ENCODE peak calls at places on chromosome 11, in ten cellular contexts. Z is fibroblast of mammary gland, S is adrenal gland, M is AG04449, J is mesenchymal stem cell, H is left lung, Y is psoas muscle, T is fibroblast of pulmonary artery, R is mucosa of descending colon, D is neural progenitor cell. I is an unnamed sample.

GRCh38 chr11:131906963-131907362 is 536.5 kb downstream of the NTM start:
- DNase-seq in H (no peak), S (no peak), T (no peak), M (no peak), R (no peak), Y (no peak), Z (peak; percentile 15), J (no peak), D (no peak), I (no peak)

GRCh38 chr11:19979519-19979845 is 180.8 kb downstream of the DBX1 start:
- DNase-seq in T (no peak), J (no peak), Y (no peak), H (no peak), R (no peak), M (no peak), D (no peak), Z (no peak), S (no peak), I (no peak)

GRCh38 chr11:33996498-33997454 is 54.8 kb upstream of the CAPRIN1 start:
- DNase-seq in D (peak; percentile 79), Z (peak; percentile 76), S (peak; percentile 76), J (peak; percentile 76), H (no peak), R (peak; percentile 71), T (peak; percentile 79), M (no peak), Y (peak; percentile 50), I (no peak)

GRCh38 chr11:58622344-58622743 is at the start of gene CNTF:
- DNase-seq in T (no peak), R (no peak), S (no peak), H (no peak), M (no peak), D (no peak), Y (no peak), Z (peak; percentile 3), J (peak; percentile 34), I (no peak)

GRCh38 chr11:87428266-87428665 is 390.5 kb downstream of the TMEM135 start:
- DNase-seq in Y (no peak), R (no peak), D (no peak), Z (peak; percentile 22), J (no peak), H (no peak), M (no peak), S (no peak), T (no peak), I (no peak)

GRCh38 chr11:131977854-131978253 is 607.4 kb downstream of the NTM start:
- DNase-seq in Z (peak; percentile 19), M (peak; percentile 31), Y (no peak), S (no peak), T (peak; percentile 46), R (no peak), J (peak; percentile 57), H (no peak), D (no peak), I (peak; percentile 61)

GRCh38 chr11:95453616-95454118 is 222.7 kb upstream of the SESN3 start:
- DNase-seq in D (no peak), J (no peak), H (peak; percentile 75), S (no peak), R (no peak), M (no peak), Z (no peak), Y (no peak), T (peak; percentile 13), I (no peak)

GRCh38 chr11:113628912-113629311 is 77.2 kb downstream of the TMPRSS5 start:
- DNase-seq in J (no peak), R (no peak), Z (no peak), S (no peak), T (no peak), Y (no peak), M (no peak), D (peak; percentile 76), H (no peak), I (no peak)

GRCh38 chr11:34516247-34517040 is 2.9 kb upstream of the ELF5 start:
- DNase-seq in H (no peak), Z (no peak), D (no peak), S (no peak), Y (no peak), J (no peak), T (no peak), M (no peak), R (no peak), I (no peak)

GRCh38 chr11:43138621-43139140 is 173.1 kb upstream of the API5 start:
- DNase-seq in Z (no peak), H (no peak), S (no peak), R (no peak), T (no peak), Y (no peak), D (peak; percentile 62), J (no peak), M (no peak), I (no peak)

GRCh38 chr11:86193297-86194095 is 51.1 kb upstream of the EED start:
- DNase-seq in D (peak; percentile 82), Y (peak; percentile 50), S (peak; percentile 64), Z (peak; percentile 85), T (peak; percentile 94), R (peak; percentile 61), J (peak; percentile 80), H (no peak), M (no peak), I (no peak)

DNA sequence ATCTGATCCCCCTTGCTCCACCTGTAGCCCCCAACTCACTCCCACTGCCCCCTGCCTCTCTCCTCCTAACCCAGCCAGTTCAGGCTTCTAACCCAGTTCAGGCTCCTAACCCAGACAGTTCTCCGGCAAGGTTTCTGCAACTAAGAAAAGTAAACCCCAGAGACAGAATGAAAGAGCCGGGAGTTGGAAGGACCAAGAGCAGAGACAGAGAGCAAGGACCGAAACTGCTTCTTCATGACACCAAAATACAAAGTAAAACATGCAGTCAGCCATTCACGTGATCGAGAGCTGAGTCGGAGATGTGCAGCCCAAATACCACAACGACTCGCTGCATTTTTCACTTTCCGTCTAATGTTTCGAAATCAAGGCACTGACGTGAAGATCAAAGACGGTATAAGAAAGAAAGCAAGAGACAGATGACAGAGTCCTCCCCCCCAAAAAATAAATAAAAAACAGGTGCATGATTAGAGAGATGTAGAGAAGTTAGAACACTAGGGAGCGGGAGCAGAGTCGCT is 844 bp downstream of the IL10RA start:
- DNase-seq in S (no peak), M (no peak), T (no peak), Z (peak; percentile 29), H (no peak), Y (no peak), D (no peak), R (no peak), J (peak; percentile 17), I (no peak)
- H3K4me3 ChIP-seq in S (peak overlapping the region; percentile 50), M (no peak overlapping the region), T (no peak overlapping the region), Z (no peak overlapping the region), H (peak overlapping the region; percentile 68), Y (peak overlapping the region; percentile 68), D (no peak overlapping the region), R (peak overlapping the region; percentile 23), J (no peak overlapping the region), I (no peak overlapping the region)

GRCh38 chr11:46273511-46274205 is 3.8 kb upstream of the CREB3L1 start:
- DNase-seq in R (peak; percentile 69), T (peak; percentile 56), D (no peak), H (no peak), S (no peak), J (no peak), Z (no peak), M (no peak), Y (no peak), I (no peak)

GRCh38 chr11:46271875-46272815 is 5.3 kb upstream of the CREB3L1 start:
- DNase-seq in R (no peak), Y (no peak), Z (no peak), H (no peak), M (no peak), J (no peak), T (no peak), D (no peak), S (no peak), I (no peak)

GRCh38 chr11:46271407-46271806 is 6.1 kb upstream of the CREB3L1 start:
- DNase-seq in M (no peak), T (no peak), Y (no peak), Z (no peak), J (no peak), S (no peak), D (no peak), R (no peak), H (no peak), I (no peak)

GRCh38 chr11:46270707-46271106 is 6.8 kb upstream of the CREB3L1 start:
- DNase-seq in H (no peak), T (no peak), M (no peak), D (no peak), Y (no peak), Z (no peak), S (no peak), J (no peak), R (no peak), I (no peak)

DNA sequence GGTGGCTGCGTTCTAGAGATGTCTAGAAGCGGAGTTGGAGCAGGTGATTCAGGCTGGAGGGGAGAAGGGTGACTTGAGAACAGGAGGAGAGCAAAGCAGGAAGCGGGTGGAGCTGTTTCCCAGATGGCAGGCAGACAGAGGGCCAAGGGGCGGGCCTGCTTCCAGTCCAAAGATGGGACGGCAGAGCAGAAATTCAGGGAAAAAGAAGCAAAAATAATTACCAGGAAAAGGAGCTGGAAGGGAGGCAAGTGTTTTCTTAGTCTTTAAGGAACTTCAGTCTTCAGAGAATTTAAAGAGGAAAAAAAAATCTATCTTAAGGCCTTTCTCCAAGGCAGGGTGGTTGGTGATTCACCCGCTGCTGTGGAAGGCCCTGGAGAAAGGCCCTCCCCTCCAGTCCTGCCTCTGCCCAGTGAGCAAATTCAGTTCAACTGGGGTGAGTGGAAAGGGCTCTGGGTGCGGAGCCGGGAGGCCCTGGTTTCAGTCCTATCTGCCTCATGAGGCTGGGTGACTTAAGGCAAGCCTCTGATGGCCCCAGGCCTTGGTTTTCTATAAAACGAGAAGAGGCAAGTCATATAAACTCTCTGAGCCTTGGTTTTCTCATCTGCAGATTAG is 4.5 kb upstream of the CREB3L1 start:
- DNase-seq in S (peak; percentile 48), J (peak; percentile 65), M (no peak), Z (peak; percentile 85), D (no peak), T (peak; percentile 77), R (peak; percentile 80), Y (peak; percentile 73), H (no peak), I (no peak)
- H3K4me3 ChIP-seq in S (no peak overlapping the region), J (no peak overlapping the region), M (no peak overlapping the region), Z (no peak overlapping the region), D (no peak overlapping the region), T (no peak overlapping the region), R (no peak overlapping the region), Y (no peak overlapping the region), H (no peak overlapping the region), I (no peak overlapping the region)

GRCh38 chr11:1305063-1305495 is 4.4 kb downstream of the TOLLIP start:
- DNase-seq in Y (no peak), S (no peak), J (no peak), M (no peak), T (no peak), R (no peak), Z (no peak), H (no peak), D (no peak), I (no peak)
- H3K4me3 ChIP-seq in Y (no peak overlapping the region), S (no peak overlapping the region), J (no peak overlapping the region), M (no peak overlapping the region), T (no peak overlapping the region), R (no peak overlapping the region), Z (no peak overlapping the region), H (no peak overlapping the region), D (no peak overlapping the region), I (peak overlapping the region; percentile 3)

DNA sequence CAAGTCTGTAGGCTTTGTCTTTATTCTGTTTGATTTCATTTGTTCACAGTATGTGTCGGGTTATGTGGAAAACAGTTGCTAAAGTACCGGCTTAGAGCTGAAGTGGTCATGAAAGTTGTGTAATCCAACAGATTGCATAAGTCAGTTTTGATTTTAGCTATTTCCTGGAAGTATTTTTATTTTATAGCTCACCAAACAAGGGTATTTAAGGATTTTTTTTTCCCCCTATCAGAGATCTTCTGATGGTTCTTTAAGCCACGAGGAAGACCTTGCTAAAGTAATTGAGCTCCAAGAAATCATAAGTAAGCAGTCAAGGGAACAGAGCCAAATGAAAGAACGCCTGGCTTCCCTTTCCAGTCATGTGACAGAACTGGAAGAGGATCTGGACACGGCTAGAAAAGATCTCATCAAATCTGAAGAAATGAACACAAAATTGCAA is 55.9 kb downstream of the PPFIA1 start:
- DNase-seq in R (no peak), Z (peak; percentile 86), M (peak; percentile 23), J (peak; percentile 75), Y (no peak), H (no peak), S (no peak), D (no peak), T (peak; percentile 93), I (no peak)
- H3K4me3 ChIP-seq in R (no peak overlapping the region), Z (no peak overlapping the region), M (no peak overlapping the region), J (no peak overlapping the region), Y (peak overlapping the region; percentile 26), H (peak overlapping the region; percentile 11), S (peak overlapping the region; percentile 32), D (no peak overlapping the region), T (no peak overlapping the region), I (no peak overlapping the region)